ENCODE peak calls at places on chromosomes 13 and 19, in seven cellular contexts. S is IMR-90, M is H9, O is mesenchymal stem cell, I is H1, N is neuronal stem cell, K is trophoblast cell. H is an unnamed sample.

GRCh38 chr13:39397866-39398265 is 205.1 kb downstream of the LHFPL6 start:
- DNase-seq in S (no peak), M (no peak), O (no peak), I (no peak), N (no peak), K (no peak), H (no peak)

GRCh38 chr19:55642153-55643002 is 1.1 kb upstream of the ZNF581 start:
- DNase-seq in S (no peak), M (no peak), O (peak), I (no peak), N (no peak), K (peak), H (peak)

GRCh38 chr13:67223024-67223423 is 7.1 kb downstream of the PCDH9 start:
- DNase-seq in S (peak), M (no peak), O (peak), I (no peak), N (no peak), K (no peak), H (no peak)

GRCh38 chr19:55525289-55526101 is 11.4 kb downstream of the SBK2 start:
- DNase-seq in S (no peak), M (no peak), O (no peak), I (no peak), N (no peak), K (no peak), H (peak)

GRCh38 chr19:33476151-33476707 is 45.4 kb downstream of the PEPD start:
- DNase-seq in S (no peak), M (peak), O (no peak), I (no peak), N (no peak), K (no peak), H (no peak)

GRCh38 chr13:23609414-23610186 is 39.4 kb downstream of the TNFRSF19 start:
- DNase-seq in S (peak), M (no peak), O (peak), I (no peak), N (no peak), K (no peak), H (no peak)

GRCh38 chr13:113588394-113589111 is 4.0 kb downstream of the TFDP1 start:
- DNase-seq in S (no peak), M (no peak), O (no peak), I (no peak), N (no peak), K (no peak), H (no peak)

GRCh38 chr19:37551123-37551993 is 43.2 kb downstream of the ZNF571 start:
- DNase-seq in S (peak), M (no peak), O (no peak), I (no peak), N (no peak), K (peak), H (peak)

GRCh38 chr19:17679526-17680234 is 8.5 kb downstream of the UNC13A start:
- DNase-seq in S (no peak), M (no peak), O (peak), I (no peak), N (no peak), K (no peak), H (no peak)

GRCh38 chr13:95644611-95645052 is at the start of gene DZIP1:
- DNase-seq in S (peak), M (peak), O (peak), I (peak), N (peak), K (peak), H (peak)

GRCh38 chr13:41562083-41562482 is 104.7 kb downstream of the RGCC start:
- DNase-seq in S (peak), M (no peak), O (peak), I (no peak), N (no peak), K (peak), H (no peak)

GRCh38 chr19:27672309-27673047 is 1540.5 kb downstream of the UQCRFS1 start:
- DNase-seq in S (no peak), M (no peak), O (no peak), I (no peak), N (no peak), K (no peak), H (no peak)
- H3K4ac ChIP-seq in S (no peak), M (no peak), O (no peak), I (no peak), N (no peak), K (no peak), H (no peak)

GRCh38 chr13:99454518-99455183 is 46.6 kb upstream of the TM9SF2 start:
- DNase-seq in S (no peak), M (no peak), O (no peak), I (no peak), N (no peak), K (no peak), H (no peak)
- H3K4ac ChIP-seq in S (no peak), M (no peak), O (no peak), I (no peak), N (no peak), K (no peak), H (no peak)

GRCh38 chr13:79458436-79458835 is 22.5 kb upstream of the NDFIP2 start:
- DNase-seq in S (no peak), M (no peak), O (peak), I (no peak), N (no peak), K (peak), H (no peak)
- H3K4ac ChIP-seq in S (no peak), M (no peak), O (no peak), I (no peak), N (no peak), K (no peak), H (no peak)

DNA sequence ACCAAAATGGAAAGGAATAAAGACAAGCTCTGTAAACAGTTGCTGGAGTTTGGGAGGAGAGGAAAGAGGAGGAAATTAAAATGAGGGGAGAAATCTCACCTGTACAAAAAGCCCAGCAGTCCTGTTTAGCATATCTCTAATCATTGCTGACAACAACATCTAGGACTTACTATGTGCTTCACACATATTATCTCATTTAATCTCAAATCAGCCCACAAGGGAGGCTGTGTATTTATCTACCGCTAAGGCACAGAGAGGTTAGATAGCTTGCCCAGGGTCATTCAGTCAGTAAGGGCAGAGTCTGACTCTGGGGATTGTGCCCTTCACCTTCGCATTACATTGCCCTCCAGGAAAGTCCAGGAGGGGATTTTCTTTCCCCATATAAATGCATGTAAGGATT is 233.3 kb downstream of the DLEU7 start:
- DNase-seq in S (no peak), M (no peak), O (no peak), I (no peak), N (no peak), K (no peak), H (peak)
- H3K4ac ChIP-seq in S (no peak), M (no peak), O (no peak), I (no peak), N (no peak), K (no peak), H (no peak)